ENCODE peak calls at places on chromosomes 3 and 15, in four cellular contexts. Z, N, T and U are unnamed samples.

GRCh38 chr15:101062063-101062462 is 142.9 kb downstream of the LRRK1 start:
- DNase-seq in N (no peak), T (no peak), Z (no peak), U (no peak)

GRCh38 chr3:73365756-73366397 is 258.9 kb downstream of the PDZRN3 start:
- DNase-seq in T (no peak), N (peak), Z (no peak), U (no peak)

GRCh38 chr3:143825513-143825912 is 22.8 kb downstream of the SLC9A9 start:
- DNase-seq in T (no peak), Z (no peak), N (no peak), U (no peak)

GRCh38 chr3:183988216-183988790 is 29.4 kb downstream of the ABCC5 start:
- DNase-seq in Z (no peak), N (no peak), T (no peak), U (no peak)

GRCh38 chr3:53071882-53072431 is 26.1 kb upstream of the SFMBT1 start:
- DNase-seq in Z (no peak), N (peak), T (no peak), U (no peak)

GRCh38 chr3:124845406-124845805 is 41.8 kb downstream of the ITGB5 start:
- DNase-seq in N (peak), T (no peak), Z (peak), U (peak)

GRCh38 chr3:123338021-123338619 is 110.8 kb downstream of the ADCY5 start:
- DNase-seq in Z (no peak), T (peak), N (no peak), U (no peak)

GRCh38 chr3:43362961-43363360 is 76.6 kb downstream of the SNRK start:
- DNase-seq in Z (no peak), T (no peak), N (peak), U (no peak)

GRCh38 chr3:8555705-8556314 is 54.2 kb downstream of the LMCD1 start:
- DNase-seq in N (no peak), Z (no peak), T (no peak), U (no peak)

GRCh38 chr3:45940781-45941365 is 2.4 kb upstream of the CXCR6 start:
- DNase-seq in T (no peak), Z (peak), N (peak), U (no peak)

GRCh38 chr15:94631608-94632007 is 400.2 kb downstream of the MCTP2 start:
- DNase-seq in N (no peak), T (no peak), Z (no peak), U (no peak)

GRCh38 chr3:197711973-197712707 is 24.6 kb downstream of the RUBCN start:
- DNase-seq in N (peak), T (peak), Z (peak), U (peak)

GRCh38 chr15:72198410-72199270 is 1.1 kb upstream of the GRAMD2A start:
- DNase-seq in Z (no peak), N (no peak), T (no peak), U (no peak)

GRCh38 chr3:79011821-79012529 is 755.8 kb downstream of the ROBO1 start:
- DNase-seq in Z (no peak), N (no peak), T (no peak), U (no peak)

GRCh38 chr3:48899298-48899697 is 616 bp upstream of the SLC25A20 start:
- DNase-seq in T (no peak), N (no peak), Z (no peak), U (no peak)

GRCh38 chr3:42159706-42160472 is 68.7 kb downstream of the TRAK1 start:
- DNase-seq in Z (peak), T (peak), N (no peak), U (peak)

GRCh38 chr3:126448893-126449180 is 26.9 kb downstream of the ZXDC start:
- DNase-seq in Z (no peak), N (no peak), T (no peak), U (no peak)

GRCh38 chr3:37726445-37727000 is 135.2 kb upstream of the CTDSPL start:
- DNase-seq in Z (no peak), T (no peak), N (peak), U (no peak)

GRCh38 chr3:37779289-37780152 is 82.2 kb upstream of the CTDSPL start:
- DNase-seq in T (no peak), Z (peak), N (no peak), U (peak)

GRCh38 chr3:179801831-179802230 is 149.0 kb downstream of the USP13 start:
- DNase-seq in N (no peak), Z (no peak), T (no peak), U (no peak)

DNA sequence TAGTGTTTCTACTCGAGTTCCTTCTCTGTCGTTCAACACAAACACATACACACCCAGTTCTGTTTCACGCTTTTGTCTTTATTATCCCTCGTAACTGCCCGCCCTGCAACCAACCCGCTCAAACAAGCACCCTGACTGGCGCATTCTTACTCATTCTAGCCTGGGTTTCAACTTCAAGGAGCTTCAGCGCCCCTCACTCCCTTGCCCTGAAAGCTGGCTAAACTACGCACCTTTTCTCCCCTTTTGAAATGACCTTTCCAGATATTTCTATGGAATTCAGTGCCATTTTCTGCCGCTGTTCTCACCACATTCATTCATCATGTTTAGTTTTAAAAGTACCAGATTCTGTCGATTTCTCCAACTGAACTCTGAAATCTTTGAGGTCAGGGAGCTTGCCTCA is 654 bp upstream of the MFSD1 start:
- DNase-seq in T (no peak), N (no peak), Z (peak), U (no peak)
- H3K27ac ChIP-seq in T (peak), N (no peak), Z (no peak), U (peak)

DNA sequence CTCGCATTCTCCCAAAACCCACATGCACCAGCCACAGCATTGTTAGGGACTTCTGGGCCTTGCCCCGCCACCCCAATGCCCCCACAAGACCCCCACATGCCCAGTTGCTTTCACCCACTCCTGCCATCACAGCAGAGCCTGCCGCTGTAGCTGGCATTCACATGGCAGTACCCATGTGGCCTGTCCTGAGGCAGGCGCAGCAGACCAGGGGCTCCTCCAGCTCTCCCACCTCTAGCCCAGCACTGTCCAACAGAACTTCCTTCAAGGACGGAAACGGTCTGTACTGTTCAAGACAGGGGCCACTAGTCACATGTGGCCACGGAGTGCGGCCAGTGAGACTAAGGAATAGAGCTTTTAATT is 32.5 kb downstream of the ANP32A start:
- DNase-seq in Z (no peak), N (no peak), T (no peak), U (no peak)
- H3K27ac ChIP-seq in Z (no peak), N (no peak), T (peak), U (peak)

GRCh38 chr3:23964537-23964936 is 19.5 kb downstream of the NR1D2 start:
- DNase-seq in N (no peak), T (no peak), Z (no peak), U (no peak)

GRCh38 chr3:23969393-23969792 is 24.3 kb downstream of the NR1D2 start:
- DNase-seq in Z (no peak), T (no peak), N (no peak), U (no peak)

GRCh38 chr3:23971684-23972083 is 26.6 kb downstream of the NR1D2 start:
- DNase-seq in N (no peak), T (no peak), Z (no peak), U (no peak)

GRCh38 chr3:23966308-23966707 is 21.2 kb downstream of the NR1D2 start:
- DNase-seq in Z (no peak), N (no peak), T (no peak), U (no peak)

GRCh38 chr3:23968467-23969184 is 23.5 kb downstream of the NR1D2 start:
- DNase-seq in N (no peak), Z (no peak), T (no peak), U (peak)
- H3K27ac ChIP-seq in N (no peak), Z (peak), T (no peak), U (no peak)

DNA sequence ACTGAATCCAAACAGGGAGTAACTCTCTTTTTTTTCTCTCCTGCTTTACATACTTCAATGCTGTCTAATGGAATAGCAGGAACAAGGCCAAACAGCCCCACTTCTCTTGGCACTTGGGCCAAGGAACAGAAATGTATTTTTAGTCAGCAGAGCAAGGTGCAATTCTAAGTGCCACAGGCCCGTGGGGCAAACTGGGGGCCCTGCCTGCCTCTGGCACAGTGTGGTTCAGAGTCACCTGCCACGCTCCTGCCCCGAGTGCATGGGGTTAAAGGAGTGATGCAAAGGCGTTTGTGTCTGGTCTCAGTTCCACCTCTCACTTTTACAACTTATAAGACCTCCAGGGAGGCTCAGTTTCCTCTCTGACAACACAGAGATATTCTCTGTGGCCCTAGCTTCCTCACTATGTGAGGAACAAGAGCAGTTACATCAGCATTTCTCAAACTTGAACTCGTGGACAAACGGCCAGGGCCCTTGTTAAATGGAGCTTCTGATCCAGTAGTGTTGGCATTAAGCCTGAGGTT is 51.4 kb downstream of the LRIG1 start:
- DNase-seq in T (no peak), N (peak), Z (no peak), U (no peak)
- H3K27ac ChIP-seq in T (peak), N (peak), Z (no peak), U (no peak)